ENCODE peak calls at places on chromosomes 4 and X, in four cellular contexts. V, C, K and D are unnamed samples.
A peak's percentile ranks its signal among the peaks of the same experiment; 100 is the strongest.

GRCh38 chr4:121070696-121071639 is 1.4 kb downstream of the NDNF start:
- DNase-seq in V (peak; percentile 44), C (peak; percentile 44), K (peak; percentile 38), D (peak; percentile 67)

GRCh38 chr4:88242144-88242543 is 42.2 kb downstream of the PPM1K start:
- DNase-seq in V (no peak), C (no peak), K (no peak), D (no peak)

GRCh38 chr4:96736352-96736889 is 896.5 kb downstream of the PDHA2 start:
- DNase-seq in V (no peak), C (no peak), K (no peak), D (no peak)

GRCh38 chr4:115272185-115272584 is 158.8 kb upstream of the NDST4 start:
- DNase-seq in V (no peak), C (no peak), K (no peak), D (no peak)

GRCh38 chr4:88054909-88055308 is 47.5 kb downstream of the PKD2 start:
- DNase-seq in V (peak; percentile 66), C (peak; percentile 16), K (no peak), D (peak; percentile 37)

GRCh38 chr4:19729873-19730735 is 521.6 kb upstream of the SLIT2 start:
- DNase-seq in V (no peak), C (no peak), K (no peak), D (no peak)

GRCh38 chrX:143788265-143788664 is 67.7 kb upstream of the SPANXN2 start:
- DNase-seq in V (no peak), C (no peak), K (no peak), D (no peak)

GRCh38 chr4:7625073-7625472 is 190.3 kb upstream of the PSAPL1 start:
- DNase-seq in V (no peak), C (no peak), K (no peak), D (no peak)

GRCh38 chrX:123731258-123731986 is 1.4 kb downstream of the THOC2 start:
- DNase-seq in V (no peak), C (peak; percentile 43), K (no peak), D (no peak)

GRCh38 chr4:104128850-104129213 is 365.9 kb downstream of the CXXC4 start:
- DNase-seq in V (no peak), C (no peak), K (no peak), D (no peak)

GRCh38 chr4:93870876-93871458 is 42.4 kb downstream of the ATOH1 start:
- DNase-seq in V (peak; percentile 85), C (no peak), K (no peak), D (peak; percentile 83)

GRCh38 chr4:156672492-156672891 is 299.1 kb downstream of the PDGFC start:
- DNase-seq in V (no peak), C (no peak), K (no peak), D (no peak)

GRCh38 chr4:35918491-35918977 is 325.8 kb downstream of the ARAP2 start:
- DNase-seq in V (no peak), C (no peak), K (no peak), D (no peak)

GRCh38 chrX:135931644-135932487 is 38.4 kb downstream of the SAGE1 start:
- DNase-seq in V (peak; percentile 77), C (peak; percentile 57), K (peak; percentile 49), D (peak; percentile 56)

GRCh38 chrX:72305286-72306084 is at the start of gene CITED1:
- DNase-seq in V (no peak), C (peak; percentile 4), K (no peak), D (no peak)

GRCh38 chr4:57763070-57763469 is 652.9 kb upstream of the IGFBP7 start:
- DNase-seq in V (no peak), C (no peak), K (no peak), D (no peak)

GRCh38 chrX:53239474-53239873 is 14.5 kb upstream of the KDM5C start:
- DNase-seq in V (no peak), C (peak; percentile 52), K (no peak), D (no peak)

GRCh38 chr4:39484582-39485272 is 25.9 kb downstream of the LIAS start:
- DNase-seq in V (no peak), C (no peak), K (no peak), D (no peak)